ENCODE peak calls at places on chromosome 20, in ten cellular contexts. M, R, H, Z, I, A, Q, E, J and U are unnamed samples.

GRCh38 chr20:45456632-45457031 is 12.9 kb upstream of the WFDC2 start:
- DNase-seq in M (no peak), R (peak), H (peak), Z (peak), I (no peak), A (no peak), Q (peak), E (no peak), J (no peak), U (no peak)

GRCh38 chr20:13220194-13220856 is 749 bp upstream of the ISM1 start:
- DNase-seq in M (no peak), R (peak), H (no peak), Z (peak), I (peak), A (no peak), Q (peak), E (no peak), J (peak), U (no peak)

GRCh38 chr20:45374101-45374467 is 4.0 kb downstream of the TP53TG5 start:
- DNase-seq in M (no peak), R (no peak), H (no peak), Z (no peak), I (no peak), A (no peak), Q (no peak), E (no peak), J (no peak), U (no peak)

GRCh38 chr20:52190437-52191131 is 995 bp downstream of the ZFP64 start:
- DNase-seq in M (peak), R (peak), H (peak), Z (peak), I (no peak), A (no peak), Q (peak), E (peak), J (peak), U (peak)

GRCh38 chr20:64106435-64106961 is 867 bp downstream of the NPBWR2 start:
- DNase-seq in M (no peak), R (no peak), H (no peak), Z (no peak), I (peak), A (no peak), Q (no peak), E (peak), J (no peak), U (no peak)

GRCh38 chr20:58340853-58341252 is 31.3 kb downstream of the RAB22A start:
- DNase-seq in M (peak), R (no peak), H (no peak), Z (no peak), I (no peak), A (no peak), Q (no peak), E (no peak), J (peak), U (no peak)

GRCh38 chr20:33658510-33658909 is 3.6 kb upstream of the C20orf144 start:
- DNase-seq in M (no peak), R (no peak), H (no peak), Z (no peak), I (no peak), A (no peak), Q (no peak), E (no peak), J (no peak), U (no peak)

GRCh38 chr20:57397693-57398108 is 6.5 kb downstream of the RBM38 start:
- DNase-seq in M (no peak), R (no peak), H (no peak), Z (peak), I (no peak), A (no peak), Q (no peak), E (peak), J (no peak), U (peak)

GRCh38 chr20:22312744-22313346 is 271.5 kb downstream of the FOXA2 start:
- DNase-seq in M (peak), R (peak), H (peak), Z (no peak), I (no peak), A (no peak), Q (peak), E (no peak), J (peak), U (no peak)

GRCh38 chr20:6909608-6910007 is 142.1 kb downstream of the BMP2 start:
- DNase-seq in M (no peak), R (peak), H (peak), Z (no peak), I (no peak), A (no peak), Q (no peak), E (no peak), J (no peak), U (no peak)

GRCh38 chr20:50088022-50088421 is 24.9 kb downstream of the UBE2V1 start:
- DNase-seq in M (no peak), R (no peak), H (no peak), Z (no peak), I (no peak), A (no peak), Q (no peak), E (no peak), J (no peak), U (no peak)

GRCh38 chr20:12925214-12925755 is 83.5 kb upstream of the SPTLC3 start:
- DNase-seq in M (peak), R (peak), H (peak), Z (peak), I (no peak), A (no peak), Q (peak), E (no peak), J (peak), U (peak)

DNA sequence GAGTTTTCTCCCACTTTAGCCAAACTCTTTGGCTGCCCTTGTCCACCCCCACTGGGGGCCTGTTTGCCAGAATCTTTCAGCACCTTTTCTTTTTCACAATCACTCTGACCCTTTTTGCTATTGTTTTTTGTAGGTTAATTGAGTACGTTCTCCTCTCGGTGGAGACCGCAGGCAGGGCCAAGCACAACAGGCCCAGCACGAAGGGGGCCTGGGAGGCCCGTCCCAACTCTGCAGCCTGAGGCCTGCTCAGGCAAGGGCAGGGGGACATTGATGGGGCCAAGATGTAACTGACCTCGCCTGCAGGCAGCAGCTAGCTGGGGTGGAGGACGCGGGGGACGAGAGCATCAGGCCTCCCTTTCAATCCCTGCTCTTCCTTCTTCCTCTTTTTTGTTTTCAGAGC is 47.7 kb downstream of the SLC2A10 start:
- DNase-seq in M (no peak), R (no peak), H (no peak), Z (no peak), I (no peak), A (no peak), Q (no peak), E (no peak), J (no peak), U (no peak)
- H3K4me3 ChIP-seq in M (no peak), R (no peak), H (no peak), Z (no peak), I (no peak), A (no peak), Q (no peak), E (no peak), J (no peak), U (no peak)

GRCh38 chr20:63100926-63101699 is 94.3 kb upstream of the BHLHE23 start:
- DNase-seq in M (no peak), R (no peak), H (no peak), Z (no peak), I (peak), A (no peak), Q (no peak), E (peak), J (no peak), U (no peak)
- H3K4me3 ChIP-seq in M (no peak), R (no peak), H (no peak), Z (peak), I (no peak), A (no peak), Q (no peak), E (peak), J (no peak), U (peak)

GRCh38 chr20:1335961-1336698 is 7.2 kb upstream of the SDCBP2 start:
- DNase-seq in M (no peak), R (no peak), H (no peak), Z (no peak), I (peak), A (no peak), Q (no peak), E (no peak), J (no peak), U (no peak)
- H3K4me3 ChIP-seq in M (no peak), R (no peak), H (no peak), Z (no peak), I (no peak), A (no peak), Q (no peak), E (no peak), J (no peak), U (no peak)

GRCh38 chr20:382291-383115 is 1.9 kb downstream of the TRIB3 start:
- DNase-seq in M (no peak), R (peak), H (no peak), Z (peak), I (no peak), A (no peak), Q (peak), E (no peak), J (no peak), U (no peak)

GRCh38 chr20:381581-382290 is 1.2 kb downstream of the TRIB3 start:
- DNase-seq in M (peak), R (peak), H (peak), Z (peak), I (peak), A (peak), Q (peak), E (peak), J (peak), U (peak)

GRCh38 chr20:383889-384288 is 3.3 kb downstream of the TRIB3 start:
- DNase-seq in M (no peak), R (no peak), H (no peak), Z (no peak), I (no peak), A (no peak), Q (no peak), E (no peak), J (no peak), U (no peak)

GRCh38 chr20:378961-379336 is 1.6 kb upstream of the TRIB3 start:
- DNase-seq in M (no peak), R (no peak), H (no peak), Z (no peak), I (no peak), A (no peak), Q (no peak), E (peak), J (no peak), U (no peak)

GRCh38 chr20:380763-381580 is 412 bp downstream of the TRIB3 start:
- DNase-seq in M (peak), R (peak), H (peak), Z (peak), I (no peak), A (no peak), Q (peak), E (peak), J (peak), U (no peak)
- H3K4me3 ChIP-seq in M (peak), R (peak), H (peak), Z (no peak), I (peak), A (peak), Q (peak), E (peak), J (peak), U (peak)

DNA sequence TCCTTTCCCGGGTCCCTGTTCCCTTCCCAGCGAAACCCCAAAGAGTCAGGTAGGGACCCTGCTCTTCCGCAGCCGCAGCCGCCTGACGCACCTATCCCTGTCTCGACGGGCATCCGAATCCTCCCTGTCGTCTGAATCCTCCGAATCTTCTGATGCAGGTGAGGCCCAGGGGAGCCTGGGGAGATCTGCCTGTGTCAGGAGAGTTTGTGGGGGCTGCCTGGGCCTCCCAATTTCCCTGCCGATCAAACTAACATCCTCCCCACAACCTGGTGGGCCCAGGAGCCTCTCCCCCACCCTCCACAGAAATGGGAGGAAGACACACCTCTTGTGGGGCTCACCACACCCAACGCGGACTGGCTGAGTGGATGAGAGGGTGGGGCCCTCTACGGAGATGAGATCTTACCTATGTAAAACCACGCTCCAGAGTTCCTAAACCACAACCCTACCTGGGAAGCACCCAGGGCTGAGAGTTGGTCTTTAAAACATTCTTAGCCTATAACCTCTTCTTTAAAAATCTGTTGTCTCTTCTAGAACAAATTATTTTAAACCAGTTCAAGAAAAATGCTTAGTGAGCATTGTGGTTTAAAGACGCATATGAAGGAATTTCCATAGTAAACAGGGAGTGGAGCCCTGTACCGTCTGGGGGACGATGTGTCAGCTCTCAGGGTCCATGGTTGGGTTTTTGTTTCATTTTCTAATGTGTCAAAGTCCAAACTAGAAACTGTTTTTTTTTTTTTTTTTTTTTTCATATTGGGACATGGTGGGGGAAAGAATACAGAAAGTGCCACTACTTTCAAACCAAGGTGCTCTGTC is 1.7 kb downstream of the CDC25B start:
- DNase-seq in M (no peak), R (peak), H (peak), Z (peak), I (no peak), A (no peak), Q (no peak), E (peak), J (no peak), U (no peak)
- H3K4me3 ChIP-seq in M (peak), R (peak), H (peak), Z (peak), I (peak), A (peak), Q (no peak), E (peak), J (peak), U (peak)

DNA sequence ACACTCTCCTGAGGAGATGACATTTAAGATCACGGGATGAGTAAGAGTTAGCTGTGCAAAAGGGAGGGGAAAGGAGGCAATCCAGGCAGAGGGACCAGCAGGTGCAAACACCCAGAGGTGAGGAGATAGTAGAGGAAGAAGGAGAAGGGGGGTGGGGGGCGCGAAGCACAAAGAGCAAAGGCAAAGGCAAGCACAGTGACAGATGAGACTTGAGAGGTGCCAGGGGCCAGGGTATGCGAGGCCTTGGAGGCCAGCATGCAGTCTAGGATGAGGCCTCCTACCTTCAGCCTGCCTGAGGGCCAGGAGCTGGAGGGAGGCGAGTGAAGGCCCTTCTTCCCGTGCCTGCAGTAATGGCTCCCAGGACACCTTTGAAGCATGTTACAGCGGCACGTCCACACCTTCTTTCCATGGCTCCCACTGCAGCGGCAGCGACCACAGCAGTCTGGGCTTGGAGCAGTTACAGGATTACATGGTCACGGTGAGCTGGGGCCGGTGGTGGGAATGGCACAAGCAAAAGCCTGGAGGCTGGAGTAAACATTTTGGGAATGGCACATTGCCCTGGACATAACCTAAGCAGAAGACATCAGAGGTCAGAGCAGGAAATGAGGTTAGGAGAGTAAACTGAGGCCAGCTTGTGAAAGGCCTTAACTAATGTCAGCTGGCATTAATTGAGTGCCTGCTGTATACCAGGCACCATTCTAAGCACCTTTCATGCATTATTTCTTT is 18.6 kb downstream of the CCM2L start:
- DNase-seq in M (no peak), R (no peak), H (no peak), Z (no peak), I (no peak), A (no peak), Q (no peak), E (no peak), J (no peak), U (no peak)
- H3K4me3 ChIP-seq in M (no peak), R (no peak), H (no peak), Z (no peak), I (no peak), A (no peak), Q (no peak), E (no peak), J (no peak), U (no peak)

GRCh38 chr20:18543216-18543615 is 24.0 kb upstream of the SMIM26 start:
- DNase-seq in M (no peak), R (no peak), H (no peak), Z (no peak), I (no peak), A (no peak), Q (no peak), E (no peak), J (no peak), U (no peak)
- H3K4me3 ChIP-seq in M (no peak), R (no peak), H (no peak), Z (no peak), I (no peak), A (no peak), Q (no peak), E (no peak), J (no peak), U (no peak)

GRCh38 chr20:30489604-30490003 is 767.9 kb upstream of the DEFB115 start:
- DNase-seq in M (no peak), R (no peak), H (no peak), Z (no peak), I (no peak), A (no peak), Q (no peak), E (no peak), J (no peak), U (no peak)

GRCh38 chr20:30485331-30486102 is 771.9 kb upstream of the DEFB115 start:
- DNase-seq in M (no peak), R (no peak), H (no peak), Z (no peak), I (no peak), A (no peak), Q (no peak), E (no peak), J (no peak), U (no peak)

GRCh38 chr20:30486103-30486478 is 771.4 kb upstream of the DEFB115 start:
- DNase-seq in M (no peak), R (no peak), H (no peak), Z (no peak), I (no peak), A (no peak), Q (no peak), E (no peak), J (no peak), U (no peak)

GRCh38 chr20:30488941-30489601 is 768.4 kb upstream of the DEFB115 start:
- DNase-seq in M (no peak), R (no peak), H (no peak), Z (no peak), I (no peak), A (no peak), Q (no peak), E (no peak), J (no peak), U (no peak)

GRCh38 chr20:30487947-30488926 is 769.2 kb upstream of the DEFB115 start:
- DNase-seq in M (no peak), R (no peak), H (no peak), Z (no peak), I (no peak), A (no peak), Q (no peak), E (no peak), J (no peak), U (no peak)
- H3K4me3 ChIP-seq in M (no peak), R (no peak), H (no peak), Z (no peak), I (no peak), A (no peak), Q (no peak), E (no peak), J (no peak), U (no peak)

GRCh38 chr20:47073766-47074475 is 179.3 kb downstream of the EYA2 start:
- DNase-seq in M (no peak), R (no peak), H (no peak), Z (no peak), I (no peak), A (no peak), Q (no peak), E (no peak), J (no peak), U (no peak)
- H3K4me3 ChIP-seq in M (no peak), R (no peak), H (no peak), Z (no peak), I (no peak), A (no peak), Q (no peak), E (no peak), J (no peak), U (no peak)